ENCODE peak calls at places on chromosomes 11 and 22, in eight cellular contexts. One of them, this sample, is unnamed.

GRCh38 chr11:127624455-127624854 is 623.9 kb upstream of the KIRREL3 start:
- DNase-seq in activated CD4-positive, alpha-beta T cell treated with anti-CD3 and anti-CD28 coated beads, Interleukin-2, amount 50 U/mL, for 1 hour: no peak
- DNase-seq in activated effector memory CD4-positive, alpha-beta T cell treated with Interleukin-2 at 50 U/mL for 16 hours: no peak
- DNase-seq in right lobe of liver: no peak
- DNase-seq in effector CD4-positive, alpha-beta T cell: no peak
- DNase-seq in central memory CD4-positive, alpha-beta T cell: no peak
- DNase-seq in hypothalamus: no peak
- DNase-seq in effector memory CD4-positive, alpha-beta T cell: no peak
- DNase-seq in this sample: no peak

GRCh38 chr22:23065495-23066122 is 4.7 kb upstream of the GNAZ start:
- DNase-seq in activated CD4-positive, alpha-beta T cell treated with anti-CD3 and anti-CD28 coated beads, Interleukin-2, amount 50 U/mL, for 1 hour: no peak
- DNase-seq in activated effector memory CD4-positive, alpha-beta T cell treated with Interleukin-2 at 50 U/mL for 16 hours: no peak
- DNase-seq in right lobe of liver: no peak
- DNase-seq in effector CD4-positive, alpha-beta T cell: no peak
- DNase-seq in central memory CD4-positive, alpha-beta T cell: no peak
- DNase-seq in hypothalamus: no peak
- DNase-seq in effector memory CD4-positive, alpha-beta T cell: no peak
- DNase-seq in this sample: peak

GRCh38 chr22:37197451-37198289 is 9.6 kb upstream of the C1QTNF6 start:
- DNase-seq in activated CD4-positive, alpha-beta T cell treated with anti-CD3 and anti-CD28 coated beads, Interleukin-2, amount 50 U/mL, for 1 hour: no peak
- DNase-seq in activated effector memory CD4-positive, alpha-beta T cell treated with Interleukin-2 at 50 U/mL for 16 hours: no peak
- DNase-seq in right lobe of liver: peak
- DNase-seq in effector CD4-positive, alpha-beta T cell: no peak
- DNase-seq in central memory CD4-positive, alpha-beta T cell: no peak
- DNase-seq in hypothalamus: no peak
- DNase-seq in effector memory CD4-positive, alpha-beta T cell: no peak
- DNase-seq in this sample: peak

GRCh38 chr22:35378547-35379078 is 2.3 kb upstream of the HMOX1 start:
- DNase-seq in activated CD4-positive, alpha-beta T cell treated with anti-CD3 and anti-CD28 coated beads, Interleukin-2, amount 50 U/mL, for 1 hour: no peak
- DNase-seq in activated effector memory CD4-positive, alpha-beta T cell treated with Interleukin-2 at 50 U/mL for 16 hours: no peak
- DNase-seq in right lobe of liver: no peak
- DNase-seq in effector CD4-positive, alpha-beta T cell: no peak
- DNase-seq in central memory CD4-positive, alpha-beta T cell: no peak
- DNase-seq in hypothalamus: no peak
- DNase-seq in effector memory CD4-positive, alpha-beta T cell: no peak
- DNase-seq in this sample: no peak

GRCh38 chr11:61555051-61555969 is 25.6 kb downstream of the SYT7 start:
- DNase-seq in activated CD4-positive, alpha-beta T cell treated with anti-CD3 and anti-CD28 coated beads, Interleukin-2, amount 50 U/mL, for 1 hour: no peak
- DNase-seq in activated effector memory CD4-positive, alpha-beta T cell treated with Interleukin-2 at 50 U/mL for 16 hours: no peak
- DNase-seq in right lobe of liver: no peak
- DNase-seq in effector CD4-positive, alpha-beta T cell: no peak
- DNase-seq in central memory CD4-positive, alpha-beta T cell: no peak
- DNase-seq in hypothalamus: no peak
- DNase-seq in effector memory CD4-positive, alpha-beta T cell: no peak
- DNase-seq in this sample: peak

GRCh38 chr22:19884161-19884953 is 29.7 kb upstream of the GNB1L start:
- DNase-seq in activated CD4-positive, alpha-beta T cell treated with anti-CD3 and anti-CD28 coated beads, Interleukin-2, amount 50 U/mL, for 1 hour: no peak
- DNase-seq in activated effector memory CD4-positive, alpha-beta T cell treated with Interleukin-2 at 50 U/mL for 16 hours: no peak
- DNase-seq in right lobe of liver: peak
- DNase-seq in effector CD4-positive, alpha-beta T cell: no peak
- DNase-seq in central memory CD4-positive, alpha-beta T cell: no peak
- DNase-seq in hypothalamus: no peak
- DNase-seq in effector memory CD4-positive, alpha-beta T cell: no peak
- DNase-seq in this sample: peak

GRCh38 chr11:124801636-124802312 is 1.6 kb upstream of the MSANTD2 start:
- DNase-seq in activated CD4-positive, alpha-beta T cell treated with anti-CD3 and anti-CD28 coated beads, Interleukin-2, amount 50 U/mL, for 1 hour: no peak
- DNase-seq in activated effector memory CD4-positive, alpha-beta T cell treated with Interleukin-2 at 50 U/mL for 16 hours: no peak
- DNase-seq in right lobe of liver: no peak
- DNase-seq in effector CD4-positive, alpha-beta T cell: no peak
- DNase-seq in central memory CD4-positive, alpha-beta T cell: no peak
- DNase-seq in hypothalamus: no peak
- DNase-seq in effector memory CD4-positive, alpha-beta T cell: no peak
- DNase-seq in this sample: no peak

GRCh38 chr11:8732276-8732675 is 49.7 kb downstream of the RPL27A start:
- DNase-seq in activated CD4-positive, alpha-beta T cell treated with anti-CD3 and anti-CD28 coated beads, Interleukin-2, amount 50 U/mL, for 1 hour: no peak
- DNase-seq in activated effector memory CD4-positive, alpha-beta T cell treated with Interleukin-2 at 50 U/mL for 16 hours: no peak
- DNase-seq in right lobe of liver: no peak
- DNase-seq in effector CD4-positive, alpha-beta T cell: no peak
- DNase-seq in central memory CD4-positive, alpha-beta T cell: no peak
- DNase-seq in hypothalamus: no peak
- DNase-seq in effector memory CD4-positive, alpha-beta T cell: no peak
- DNase-seq in this sample: no peak

GRCh38 chr11:45805305-45806071 is 539 bp downstream of the SLC35C1 start:
- DNase-seq in activated CD4-positive, alpha-beta T cell treated with anti-CD3 and anti-CD28 coated beads, Interleukin-2, amount 50 U/mL, for 1 hour: no peak
- DNase-seq in activated effector memory CD4-positive, alpha-beta T cell treated with Interleukin-2 at 50 U/mL for 16 hours: no peak
- DNase-seq in right lobe of liver: peak
- DNase-seq in effector CD4-positive, alpha-beta T cell: no peak
- DNase-seq in central memory CD4-positive, alpha-beta T cell: no peak
- DNase-seq in hypothalamus: peak
- DNase-seq in effector memory CD4-positive, alpha-beta T cell: no peak
- DNase-seq in this sample: no peak

GRCh38 chr11:110000045-110000502 is 93.1 kb upstream of the ZC3H12C start:
- DNase-seq in activated CD4-positive, alpha-beta T cell treated with anti-CD3 and anti-CD28 coated beads, Interleukin-2, amount 50 U/mL, for 1 hour: no peak
- DNase-seq in activated effector memory CD4-positive, alpha-beta T cell treated with Interleukin-2 at 50 U/mL for 16 hours: no peak
- DNase-seq in right lobe of liver: no peak
- DNase-seq in effector CD4-positive, alpha-beta T cell: no peak
- DNase-seq in central memory CD4-positive, alpha-beta T cell: no peak
- DNase-seq in hypothalamus: no peak
- DNase-seq in effector memory CD4-positive, alpha-beta T cell: no peak
- DNase-seq in this sample: no peak

GRCh38 chr22:36311386-36312085 is 58.6 kb downstream of the APOL1 start:
- DNase-seq in activated CD4-positive, alpha-beta T cell treated with anti-CD3 and anti-CD28 coated beads, Interleukin-2, amount 50 U/mL, for 1 hour: no peak
- DNase-seq in activated effector memory CD4-positive, alpha-beta T cell treated with Interleukin-2 at 50 U/mL for 16 hours: no peak
- DNase-seq in right lobe of liver: peak
- DNase-seq in effector CD4-positive, alpha-beta T cell: no peak
- DNase-seq in central memory CD4-positive, alpha-beta T cell: no peak
- DNase-seq in hypothalamus: no peak
- DNase-seq in effector memory CD4-positive, alpha-beta T cell: no peak
- DNase-seq in this sample: no peak

GRCh38 chr22:21834869-21835268 is 32.6 kb downstream of the MAPK1 start:
- DNase-seq in activated CD4-positive, alpha-beta T cell treated with anti-CD3 and anti-CD28 coated beads, Interleukin-2, amount 50 U/mL, for 1 hour: no peak
- DNase-seq in activated effector memory CD4-positive, alpha-beta T cell treated with Interleukin-2 at 50 U/mL for 16 hours: no peak
- DNase-seq in right lobe of liver: no peak
- DNase-seq in effector CD4-positive, alpha-beta T cell: no peak
- DNase-seq in central memory CD4-positive, alpha-beta T cell: no peak
- DNase-seq in hypothalamus: no peak
- DNase-seq in effector memory CD4-positive, alpha-beta T cell: no peak
- DNase-seq in this sample: no peak

GRCh38 chr11:124758355-124759267 is 3.5 kb downstream of the ESAM start:
- DNase-seq in activated CD4-positive, alpha-beta T cell treated with anti-CD3 and anti-CD28 coated beads, Interleukin-2, amount 50 U/mL, for 1 hour: peak
- DNase-seq in activated effector memory CD4-positive, alpha-beta T cell treated with Interleukin-2 at 50 U/mL for 16 hours: peak
- DNase-seq in right lobe of liver: peak
- DNase-seq in effector CD4-positive, alpha-beta T cell: peak
- DNase-seq in central memory CD4-positive, alpha-beta T cell: peak
- DNase-seq in hypothalamus: peak
- DNase-seq in effector memory CD4-positive, alpha-beta T cell: peak
- DNase-seq in this sample: peak

GRCh38 chr22:42217752-42218280 is 52.6 kb downstream of the TCF20 start:
- DNase-seq in activated CD4-positive, alpha-beta T cell treated with anti-CD3 and anti-CD28 coated beads, Interleukin-2, amount 50 U/mL, for 1 hour: no peak
- DNase-seq in activated effector memory CD4-positive, alpha-beta T cell treated with Interleukin-2 at 50 U/mL for 16 hours: no peak
- DNase-seq in right lobe of liver: no peak
- DNase-seq in effector CD4-positive, alpha-beta T cell: no peak
- DNase-seq in central memory CD4-positive, alpha-beta T cell: no peak
- DNase-seq in hypothalamus: no peak
- DNase-seq in effector memory CD4-positive, alpha-beta T cell: no peak
- DNase-seq in this sample: no peak

GRCh38 chr11:96306933-96307747 is 35.9 kb downstream of the MAML2 start:
- DNase-seq in activated CD4-positive, alpha-beta T cell treated with anti-CD3 and anti-CD28 coated beads, Interleukin-2, amount 50 U/mL, for 1 hour: no peak
- DNase-seq in activated effector memory CD4-positive, alpha-beta T cell treated with Interleukin-2 at 50 U/mL for 16 hours: no peak
- DNase-seq in right lobe of liver: peak
- DNase-seq in effector CD4-positive, alpha-beta T cell: no peak
- DNase-seq in central memory CD4-positive, alpha-beta T cell: no peak
- DNase-seq in hypothalamus: peak
- DNase-seq in effector memory CD4-positive, alpha-beta T cell: no peak
- DNase-seq in this sample: peak

GRCh38 chr11:44343778-44344424 is 34.0 kb upstream of the ALX4 start:
- DNase-seq in activated CD4-positive, alpha-beta T cell treated with anti-CD3 and anti-CD28 coated beads, Interleukin-2, amount 50 U/mL, for 1 hour: no peak
- DNase-seq in activated effector memory CD4-positive, alpha-beta T cell treated with Interleukin-2 at 50 U/mL for 16 hours: no peak
- DNase-seq in right lobe of liver: no peak
- DNase-seq in effector CD4-positive, alpha-beta T cell: no peak
- DNase-seq in central memory CD4-positive, alpha-beta T cell: no peak
- DNase-seq in hypothalamus: no peak
- DNase-seq in effector memory CD4-positive, alpha-beta T cell: no peak
- DNase-seq in this sample: no peak

GRCh38 chr11:45354976-45355705 is 69.0 kb upstream of the SYT13 start:
- DNase-seq in activated CD4-positive, alpha-beta T cell treated with anti-CD3 and anti-CD28 coated beads, Interleukin-2, amount 50 U/mL, for 1 hour: peak
- DNase-seq in activated effector memory CD4-positive, alpha-beta T cell treated with Interleukin-2 at 50 U/mL for 16 hours: peak
- DNase-seq in right lobe of liver: peak
- DNase-seq in effector CD4-positive, alpha-beta T cell: peak
- DNase-seq in central memory CD4-positive, alpha-beta T cell: peak
- DNase-seq in hypothalamus: peak
- DNase-seq in effector memory CD4-positive, alpha-beta T cell: peak
- DNase-seq in this sample: peak

GRCh38 chr11:94742645-94743044 is 25.5 kb upstream of the AMOTL1 start:
- DNase-seq in activated CD4-positive, alpha-beta T cell treated with anti-CD3 and anti-CD28 coated beads, Interleukin-2, amount 50 U/mL, for 1 hour: no peak
- DNase-seq in activated effector memory CD4-positive, alpha-beta T cell treated with Interleukin-2 at 50 U/mL for 16 hours: no peak
- DNase-seq in right lobe of liver: no peak
- DNase-seq in effector CD4-positive, alpha-beta T cell: no peak
- DNase-seq in central memory CD4-positive, alpha-beta T cell: no peak
- DNase-seq in hypothalamus: no peak
- DNase-seq in effector memory CD4-positive, alpha-beta T cell: no peak
- DNase-seq in this sample: no peak

GRCh38 chr11:68342459-68343158 is 30.2 kb downstream of the LRP5 start:
- DNase-seq in activated CD4-positive, alpha-beta T cell treated with anti-CD3 and anti-CD28 coated beads, Interleukin-2, amount 50 U/mL, for 1 hour: no peak
- DNase-seq in activated effector memory CD4-positive, alpha-beta T cell treated with Interleukin-2 at 50 U/mL for 16 hours: no peak
- DNase-seq in right lobe of liver: no peak
- DNase-seq in effector CD4-positive, alpha-beta T cell: no peak
- DNase-seq in central memory CD4-positive, alpha-beta T cell: no peak
- DNase-seq in hypothalamus: no peak
- DNase-seq in effector memory CD4-positive, alpha-beta T cell: no peak
- DNase-seq in this sample: peak

GRCh38 chr22:47604563-47604962 is 842.1 kb downstream of the TBC1D22A start:
- DNase-seq in activated CD4-positive, alpha-beta T cell treated with anti-CD3 and anti-CD28 coated beads, Interleukin-2, amount 50 U/mL, for 1 hour: no peak
- DNase-seq in activated effector memory CD4-positive, alpha-beta T cell treated with Interleukin-2 at 50 U/mL for 16 hours: no peak
- DNase-seq in right lobe of liver: no peak
- DNase-seq in effector CD4-positive, alpha-beta T cell: no peak
- DNase-seq in central memory CD4-positive, alpha-beta T cell: no peak
- DNase-seq in hypothalamus: no peak
- DNase-seq in effector memory CD4-positive, alpha-beta T cell: no peak
- DNase-seq in this sample: no peak

GRCh38 chr11:69062169-69062855 is 13.6 kb downstream of the TPCN2 start:
- DNase-seq in activated CD4-positive, alpha-beta T cell treated with anti-CD3 and anti-CD28 coated beads, Interleukin-2, amount 50 U/mL, for 1 hour: no peak
- DNase-seq in activated effector memory CD4-positive, alpha-beta T cell treated with Interleukin-2 at 50 U/mL for 16 hours: no peak
- DNase-seq in right lobe of liver: no peak
- DNase-seq in effector CD4-positive, alpha-beta T cell: no peak
- DNase-seq in central memory CD4-positive, alpha-beta T cell: no peak
- DNase-seq in hypothalamus: no peak
- DNase-seq in effector memory CD4-positive, alpha-beta T cell: no peak
- DNase-seq in this sample: no peak

This sample was measured in islet precursor cell.